ENCODE peak calls at places on chromosomes 1 and 21, in ten cellular contexts. I is heart left ventricle; L is right atrium auricular region; A is Panc1; Y is uterus; B is IMR-90; O is heart right ventricle; T is hepatocyte; P is effector memory CD4-positive, alpha-beta T cell; Z is pancreas. M is an unnamed sample. For H3K4me1 and H3K9me3, the result is how much of the 10 kb centered on the place peaks cover.

GRCh38 chr1:204564835-204565234 is 48.6 kb downstream of the MDM4 start:
- DNase-seq in I (no peak), L (no peak), A (no peak), Y (no peak), B (no peak), O (no peak), T (no peak), P (peak), Z (no peak), M (no peak)

GRCh38 chr1:19369396-19370090 is 57.4 kb downstream of the SLC66A1 start:
- DNase-seq in I (no peak), L (no peak), A (no peak), Y (no peak), B (no peak), O (no peak), T (no peak), P (no peak), Z (no peak), M (no peak)

GRCh38 chr1:231612393-231613089 is 14.0 kb upstream of the DISC1 start:
- DNase-seq in I (no peak), L (no peak), A (no peak), Y (no peak), B (no peak), O (no peak), T (no peak), P (peak), Z (no peak), M (peak)

GRCh38 chr1:182114627-182115023 is 53.1 kb upstream of the ZNF648 start:
- DNase-seq in I (no peak), L (no peak), A (no peak), Y (no peak), B (no peak), O (no peak), T (no peak), P (no peak), Z (no peak), M (no peak)

GRCh38 chr1:27724961-27725373 is 794 bp upstream of the FAM76A start:
- DNase-seq in I (peak), L (peak), A (no peak), Y (peak), B (no peak), O (peak), T (peak), P (no peak), Z (peak), M (peak)

GRCh38 chr21:42092805-42093590 is 21.9 kb downstream of the UMODL1 start:
- DNase-seq in I (no peak), L (no peak), A (no peak), Y (no peak), B (no peak), O (no peak), T (no peak), P (no peak), Z (no peak), M (no peak)

GRCh38 chr21:27759091-27759659 is 792.3 kb upstream of the ADAMTS5 start:
- DNase-seq in I (no peak), L (no peak), A (no peak), Y (no peak), B (no peak), O (peak), T (peak), P (no peak), Z (peak), M (no peak)

GRCh38 chr1:164804366-164804765 is 245.4 kb downstream of the PBX1 start:
- DNase-seq in I (no peak), L (no peak), A (no peak), Y (no peak), B (peak), O (no peak), T (no peak), P (no peak), Z (no peak), M (no peak)

GRCh38 chr1:31712625-31713024 is 8.8 kb upstream of the COL16A1 start:
- DNase-seq in I (peak), L (peak), A (no peak), Y (peak), B (peak), O (peak), T (peak), P (no peak), Z (no peak), M (no peak)

GRCh38 chr1:1889847-1890505 is 911 bp downstream of the GNB1 start:
- DNase-seq in I (peak), L (no peak), A (no peak), Y (no peak), B (peak), O (peak), T (peak), P (peak), Z (peak), M (peak)

GRCh38 chr1:210587547-210587946 is 258.8 kb downstream of the HHAT start:
- DNase-seq in I (no peak), L (no peak), A (no peak), Y (no peak), B (peak), O (no peak), T (no peak), P (no peak), Z (no peak), M (no peak)

GRCh38 chr1:229130028-229130668 is 140.8 kb upstream of the RAB4A start:
- DNase-seq in I (peak), L (no peak), A (no peak), Y (no peak), B (no peak), O (no peak), T (peak), P (no peak), Z (peak), M (peak)

GRCh38 chr1:54274881-54275280 is 74.9 kb downstream of the MRPL37 start:
- DNase-seq in I (no peak), L (no peak), A (no peak), Y (no peak), B (no peak), O (no peak), T (no peak), P (no peak), Z (no peak), M (no peak)

GRCh38 chr1:54278941-54279422 is 79.0 kb downstream of the MRPL37 start:
- DNase-seq in I (peak), L (no peak), A (no peak), Y (peak), B (peak), O (no peak), T (no peak), P (no peak), Z (no peak), M (no peak)

GRCh38 chr1:54275349-54275748 is 75.4 kb downstream of the MRPL37 start:
- DNase-seq in I (peak), L (peak), A (no peak), Y (peak), B (peak), O (peak), T (no peak), P (no peak), Z (peak), M (no peak)

GRCh38 chr1:54277451-54278355 is 77.7 kb downstream of the MRPL37 start:
- DNase-seq in I (no peak), L (no peak), A (no peak), Y (no peak), B (no peak), O (no peak), T (no peak), P (no peak), Z (peak), M (no peak)

DNA sequence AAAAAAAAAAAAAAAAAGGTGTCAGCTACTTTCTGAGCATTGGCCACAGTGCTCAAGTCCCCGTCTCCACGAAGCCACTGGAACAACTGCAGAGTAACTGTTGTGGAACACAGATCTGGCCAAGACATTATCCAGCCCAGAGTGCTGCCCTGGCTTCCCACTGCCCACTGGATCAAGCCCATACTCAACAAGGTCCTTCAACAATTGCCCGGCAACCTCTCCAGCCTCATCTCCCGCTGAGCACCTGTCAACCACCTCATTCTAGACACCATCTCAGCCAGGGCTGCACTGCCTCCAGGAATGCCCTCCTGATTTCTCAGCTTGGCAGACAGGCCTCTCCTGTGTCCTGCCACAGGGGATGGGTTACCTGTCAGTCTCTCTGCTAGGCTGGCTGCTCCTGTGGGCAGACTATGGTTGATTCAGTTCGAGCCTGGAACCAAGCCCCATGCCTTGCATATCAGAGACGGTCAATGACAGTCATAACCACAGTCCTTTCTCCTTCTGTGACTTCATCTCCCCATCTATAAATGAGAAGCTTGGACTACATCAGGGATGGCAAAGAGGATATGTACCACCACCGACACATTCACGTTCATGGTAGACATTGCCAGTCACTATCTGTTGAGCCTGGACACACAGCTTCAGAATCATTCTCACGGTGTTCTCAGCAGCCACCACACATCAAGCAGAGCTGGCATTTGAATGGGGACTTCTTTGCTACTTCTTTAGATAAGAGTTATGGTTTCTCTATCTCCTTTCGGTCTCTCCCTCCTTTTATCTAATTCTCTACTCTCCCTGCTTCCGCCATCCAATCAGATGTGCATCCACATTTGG is 76.9 kb downstream of the MRPL37 start:
- DNase-seq in I (no peak), L (no peak), A (no peak), Y (no peak), B (no peak), O (peak), T (peak), P (no peak), Z (no peak), M (no peak)
- H3K4me1 ChIP-seq in I (under half), L (under half), A (under half), Y (half or more), B (half or more), O (half or more), T (half or more), P (under half), Z (half or more), M (under half)

DNA sequence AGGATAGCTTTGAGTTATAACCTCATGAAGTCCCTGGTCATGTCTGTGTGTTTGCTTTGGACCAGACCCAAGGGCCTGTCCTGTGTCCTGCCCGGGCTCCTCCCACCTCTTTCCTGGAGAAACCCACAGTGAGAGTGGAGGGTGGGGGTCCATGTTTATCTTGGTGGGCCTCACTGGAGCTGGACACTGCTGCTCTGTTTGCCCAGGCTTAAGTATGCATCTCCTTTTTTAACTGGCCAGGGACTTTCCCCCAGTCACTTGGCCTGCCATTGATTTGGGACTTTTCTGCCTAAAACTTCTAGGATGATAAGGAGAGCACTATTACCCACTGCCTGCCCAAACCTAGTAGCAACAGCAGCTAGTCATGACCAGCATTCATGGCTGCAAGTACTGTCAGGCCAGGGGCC is 49.8 kb downstream of the DDR2 start:
- DNase-seq in I (peak), L (no peak), A (no peak), Y (no peak), B (no peak), O (no peak), T (no peak), P (no peak), Z (no peak), M (no peak)
- H3K9me3 ChIP-seq in I (under half), L (under half), A (under half), Y (under half), B (under half), O (under half), T (under half), P (under half), Z (under half), M (under half)

DNA sequence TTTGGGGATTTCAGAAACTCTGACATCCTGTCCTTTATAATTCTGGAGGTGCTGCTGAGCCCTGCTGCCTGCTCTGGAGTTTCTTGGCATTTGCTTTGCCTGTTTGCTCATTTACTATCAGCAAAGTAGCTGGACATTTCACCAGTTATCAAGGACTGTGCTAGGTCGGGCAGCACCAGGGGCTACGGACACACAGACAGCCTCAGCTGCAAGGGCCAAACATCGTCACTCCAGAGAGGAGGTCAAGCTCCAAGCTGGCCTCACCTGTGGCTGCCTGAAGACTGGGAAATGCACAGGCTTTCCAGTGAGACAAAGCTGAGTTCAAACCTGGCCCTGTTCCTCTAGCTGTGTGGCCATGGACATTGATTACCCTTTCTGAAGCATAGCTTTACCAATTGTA is 143.7 kb downstream of the LRIG2 start:
- DNase-seq in I (no peak), L (no peak), A (no peak), Y (no peak), B (no peak), O (no peak), T (no peak), P (no peak), Z (no peak), M (no peak)
- H3K27ac ChIP-seq in I (no peak), L (no peak), A (no peak), Y (no peak), B (no peak), O (no peak), T (peak), P (no peak), Z (no peak), M (no peak)

GRCh38 chr1:10668241-10668761 is 128.1 kb downstream of the CASZ1 start:
- DNase-seq in I (no peak), L (no peak), A (no peak), Y (no peak), B (no peak), O (no peak), T (no peak), P (no peak), Z (no peak), M (no peak)

GRCh38 chr1:10671090-10671489 is 125.4 kb downstream of the CASZ1 start:
- DNase-seq in I (no peak), L (no peak), A (no peak), Y (no peak), B (no peak), O (no peak), T (no peak), P (no peak), Z (no peak), M (no peak)

GRCh38 chr1:10670190-10670589 is 126.3 kb downstream of the CASZ1 start:
- DNase-seq in I (no peak), L (no peak), A (no peak), Y (no peak), B (no peak), O (no peak), T (no peak), P (no peak), Z (no peak), M (no peak)

GRCh38 chr1:10667815-10668214 is 128.6 kb downstream of the CASZ1 start:
- DNase-seq in I (no peak), L (no peak), A (no peak), Y (no peak), B (no peak), O (no peak), T (peak), P (no peak), Z (no peak), M (no peak)

GRCh38 chr1:10669570-10669969 is 126.9 kb downstream of the CASZ1 start:
- DNase-seq in I (no peak), L (no peak), A (no peak), Y (no peak), B (no peak), O (no peak), T (no peak), P (no peak), Z (no peak), M (no peak)
- H3K4me1 ChIP-seq in I (under half), L (under half), A (under half), Y (under half), B (under half), O (half or more), T (under half), P (under half), Z (under half), M (under half)

GRCh38 chr1:108831225-108831624 is 25.7 kb downstream of the AKNAD1 start:
- DNase-seq in I (no peak), L (no peak), A (peak), Y (no peak), B (peak), O (no peak), T (no peak), P (no peak), Z (no peak), M (no peak)

GRCh38 chr1:108829498-108829916 is 27.4 kb downstream of the AKNAD1 start:
- DNase-seq in I (no peak), L (no peak), A (peak), Y (no peak), B (peak), O (no peak), T (no peak), P (no peak), Z (no peak), M (no peak)

GRCh38 chr1:108828074-108828961 is 28.6 kb downstream of the AKNAD1 start:
- DNase-seq in I (peak), L (peak), A (peak), Y (peak), B (peak), O (peak), T (peak), P (peak), Z (peak), M (peak)

GRCh38 chr1:108832929-108833328 is 24.0 kb downstream of the AKNAD1 start:
- DNase-seq in I (no peak), L (no peak), A (no peak), Y (no peak), B (no peak), O (no peak), T (no peak), P (no peak), Z (no peak), M (no peak)

GRCh38 chr1:108830119-108831008 is 26.5 kb downstream of the AKNAD1 start:
- DNase-seq in I (peak), L (peak), A (peak), Y (peak), B (peak), O (peak), T (peak), P (no peak), Z (no peak), M (no peak)
- H3K9me3 ChIP-seq in I (under half), L (under half), A (under half), Y (under half), B (under half), O (under half), T (under half), P (under half), Z (under half), M (under half)

DNA sequence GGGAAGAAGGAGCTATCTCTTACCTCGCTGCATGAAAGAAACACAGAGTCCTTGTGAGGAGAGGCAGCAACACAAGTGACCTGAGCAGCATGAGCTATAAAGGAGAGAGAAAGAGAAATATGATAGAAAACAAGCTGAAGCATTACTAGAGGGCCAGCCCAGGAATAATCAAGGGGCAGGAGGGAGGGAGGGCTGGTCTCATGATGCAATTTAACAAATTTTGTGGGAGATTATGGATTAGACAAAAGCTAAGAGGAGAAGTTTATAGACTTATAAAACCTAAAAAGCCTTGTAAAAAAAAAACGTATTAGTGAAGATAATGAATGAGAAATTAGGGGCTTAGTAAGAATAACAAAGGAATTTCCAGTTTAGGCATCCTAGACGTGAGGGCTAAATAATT is 5.0 kb downstream of the WDR77 start:
- DNase-seq in I (no peak), L (no peak), A (no peak), Y (no peak), B (no peak), O (no peak), T (no peak), P (no peak), Z (no peak), M (no peak)
- H3K27ac ChIP-seq in I (no peak), L (no peak), A (no peak), Y (no peak), B (no peak), O (no peak), T (no peak), P (no peak), Z (no peak), M (no peak)

GRCh38 chr1:93668121-93668520 is 13.5 kb downstream of the BCAR3 start:
- DNase-seq in I (no peak), L (no peak), A (no peak), Y (no peak), B (no peak), O (no peak), T (no peak), P (no peak), Z (no peak), M (no peak)
- H3K4me1 ChIP-seq in I (under half), L (under half), A (half or more), Y (under half), B (half or more), O (half or more), T (half or more), P (under half), Z (under half), M (under half)

GRCh38 chr1:4006676-4007374 is 106.8 kb upstream of the C1orf174 start:
- DNase-seq in I (no peak), L (no peak), A (no peak), Y (no peak), B (no peak), O (no peak), T (no peak), P (no peak), Z (no peak), M (no peak)
- H3K9me3 ChIP-seq in I (under half), L (under half), A (under half), Y (under half), B (under half), O (under half), T (under half), P (under half), Z (under half), M (under half)

GRCh38 chr1:202567747-202568146 is 142.5 kb downstream of the SYT2 start:
- DNase-seq in I (no peak), L (no peak), A (no peak), Y (no peak), B (no peak), O (no peak), T (no peak), P (no peak), Z (no peak), M (no peak)
- H3K27ac ChIP-seq in I (peak), L (peak), A (no peak), Y (peak), B (no peak), O (peak), T (peak), P (no peak), Z (no peak), M (no peak)